ENCODE peak calls at places on chromosomes 11 and 22, in ten cellular contexts. One of them, this sample, is unnamed.

GRCh38 chr11:96614846-96615245 is 225.0 kb downstream of the JRKL start:
- DNase-seq in caudate nucleus: no peak
- DNase-seq in gastrocnemius medialis: no peak
- DNase-seq in GM23248: no peak
- DNase-seq in ovary: no peak
- DNase-seq in GM23338: no peak
- DNase-seq in Peyer's patch: no peak
- DNase-seq in esophagus squamous epithelium: no peak
- DNase-seq in heart left ventricle: no peak
- DNase-seq in H9: no peak
- DNase-seq in this sample: no peak

GRCh38 chr22:27314276-27314807 is 487.2 kb downstream of the MN1 start:
- DNase-seq in caudate nucleus: no peak
- DNase-seq in gastrocnemius medialis: no peak
- DNase-seq in GM23248: no peak
- DNase-seq in ovary: no peak
- DNase-seq in GM23338: no peak
- DNase-seq in Peyer's patch: no peak
- DNase-seq in esophagus squamous epithelium: no peak
- DNase-seq in heart left ventricle: no peak
- DNase-seq in H9: no peak
- DNase-seq in this sample: no peak

GRCh38 chr22:39237276-39238123 is 7.3 kb downstream of the PDGFB start:
- DNase-seq in caudate nucleus: no peak
- DNase-seq in gastrocnemius medialis: peak
- DNase-seq in GM23248: no peak
- DNase-seq in ovary: no peak
- DNase-seq in GM23338: no peak
- DNase-seq in Peyer's patch: no peak
- DNase-seq in esophagus squamous epithelium: no peak
- DNase-seq in heart left ventricle: peak
- DNase-seq in H9: no peak
- DNase-seq in this sample: no peak

GRCh38 chr22:27474711-27475547 is 326.6 kb downstream of the MN1 start:
- DNase-seq in caudate nucleus: no peak
- DNase-seq in gastrocnemius medialis: no peak
- DNase-seq in GM23248: peak
- DNase-seq in ovary: peak
- DNase-seq in GM23338: peak
- DNase-seq in Peyer's patch: no peak
- DNase-seq in esophagus squamous epithelium: no peak
- DNase-seq in heart left ventricle: no peak
- DNase-seq in H9: peak
- DNase-seq in this sample: no peak

GRCh38 chr22:48708558-48709245 is 1119.0 kb downstream of the BRD1 start:
- DNase-seq in caudate nucleus: no peak
- DNase-seq in gastrocnemius medialis: no peak
- DNase-seq in GM23248: no peak
- DNase-seq in ovary: no peak
- DNase-seq in GM23338: no peak
- DNase-seq in Peyer's patch: no peak
- DNase-seq in esophagus squamous epithelium: no peak
- DNase-seq in heart left ventricle: no peak
- DNase-seq in H9: no peak
- DNase-seq in this sample: no peak

GRCh38 chr11:59144579-59145345 is 2.1 kb downstream of the FAM111A start:
- DNase-seq in caudate nucleus: peak
- DNase-seq in gastrocnemius medialis: peak
- DNase-seq in GM23248: peak
- DNase-seq in ovary: peak
- DNase-seq in GM23338: peak
- DNase-seq in Peyer's patch: peak
- DNase-seq in esophagus squamous epithelium: no peak
- DNase-seq in heart left ventricle: peak
- DNase-seq in H9: peak
- DNase-seq in this sample: no peak

GRCh38 chr22:41290262-41291221 is 4.6 kb upstream of the RANGAP1 start:
- DNase-seq in caudate nucleus: no peak
- DNase-seq in gastrocnemius medialis: no peak
- DNase-seq in GM23248: peak
- DNase-seq in ovary: no peak
- DNase-seq in GM23338: peak
- DNase-seq in Peyer's patch: no peak
- DNase-seq in esophagus squamous epithelium: no peak
- DNase-seq in heart left ventricle: no peak
- DNase-seq in H9: peak
- DNase-seq in this sample: no peak

GRCh38 chr11:9313648-9314290 is 624 bp downstream of the TMEM41B start:
- DNase-seq in caudate nucleus: no peak
- DNase-seq in gastrocnemius medialis: no peak
- DNase-seq in GM23248: peak
- DNase-seq in ovary: no peak
- DNase-seq in GM23338: peak
- DNase-seq in Peyer's patch: peak
- DNase-seq in esophagus squamous epithelium: no peak
- DNase-seq in heart left ventricle: no peak
- DNase-seq in H9: no peak
- DNase-seq in this sample: no peak

GRCh38 chr11:32562839-32563599 is 20.6 kb upstream of the EIF3M start:
- DNase-seq in caudate nucleus: no peak
- DNase-seq in gastrocnemius medialis: no peak
- DNase-seq in GM23248: no peak
- DNase-seq in ovary: no peak
- DNase-seq in GM23338: no peak
- DNase-seq in Peyer's patch: no peak
- DNase-seq in esophagus squamous epithelium: no peak
- DNase-seq in heart left ventricle: no peak
- DNase-seq in H9: no peak
- DNase-seq in this sample: no peak

GRCh38 chr22:26502688-26503561 is 9.3 kb downstream of the TFIP11 start:
- DNase-seq in caudate nucleus: no peak
- DNase-seq in gastrocnemius medialis: peak
- DNase-seq in GM23248: peak
- DNase-seq in ovary: no peak
- DNase-seq in GM23338: peak
- DNase-seq in Peyer's patch: peak
- DNase-seq in esophagus squamous epithelium: no peak
- DNase-seq in heart left ventricle: peak
- DNase-seq in H9: peak
- DNase-seq in this sample: no peak

GRCh38 chr11:119754199-119754598 is 25.2 kb upstream of the NECTIN1 start:
- DNase-seq in caudate nucleus: no peak
- DNase-seq in gastrocnemius medialis: no peak
- DNase-seq in GM23248: peak
- DNase-seq in ovary: no peak
- DNase-seq in GM23338: no peak
- DNase-seq in Peyer's patch: no peak
- DNase-seq in esophagus squamous epithelium: no peak
- DNase-seq in heart left ventricle: no peak
- DNase-seq in H9: no peak
- DNase-seq in this sample: no peak

GRCh38 chr11:119757378-119757777 is 28.4 kb upstream of the NECTIN1 start:
- DNase-seq in caudate nucleus: no peak
- DNase-seq in gastrocnemius medialis: no peak
- DNase-seq in GM23248: no peak
- DNase-seq in ovary: no peak
- DNase-seq in GM23338: no peak
- DNase-seq in Peyer's patch: no peak
- DNase-seq in esophagus squamous epithelium: no peak
- DNase-seq in heart left ventricle: no peak
- DNase-seq in H9: no peak
- DNase-seq in this sample: no peak

GRCh38 chr11:119754656-119755350 is 25.8 kb upstream of the NECTIN1 start:
- DNase-seq in caudate nucleus: no peak
- DNase-seq in gastrocnemius medialis: no peak
- DNase-seq in GM23248: no peak
- DNase-seq in ovary: no peak
- DNase-seq in GM23338: no peak
- DNase-seq in Peyer's patch: no peak
- DNase-seq in esophagus squamous epithelium: no peak
- DNase-seq in heart left ventricle: no peak
- DNase-seq in H9: no peak
- DNase-seq in this sample: no peak

GRCh38 chr11:119755351-119756071 is 26.5 kb upstream of the NECTIN1 start:
- DNase-seq in caudate nucleus: no peak
- DNase-seq in gastrocnemius medialis: no peak
- DNase-seq in GM23248: no peak
- DNase-seq in ovary: no peak
- DNase-seq in GM23338: no peak
- DNase-seq in Peyer's patch: no peak
- DNase-seq in esophagus squamous epithelium: no peak
- DNase-seq in heart left ventricle: no peak
- DNase-seq in H9: no peak
- DNase-seq in this sample: no peak

DNA sequence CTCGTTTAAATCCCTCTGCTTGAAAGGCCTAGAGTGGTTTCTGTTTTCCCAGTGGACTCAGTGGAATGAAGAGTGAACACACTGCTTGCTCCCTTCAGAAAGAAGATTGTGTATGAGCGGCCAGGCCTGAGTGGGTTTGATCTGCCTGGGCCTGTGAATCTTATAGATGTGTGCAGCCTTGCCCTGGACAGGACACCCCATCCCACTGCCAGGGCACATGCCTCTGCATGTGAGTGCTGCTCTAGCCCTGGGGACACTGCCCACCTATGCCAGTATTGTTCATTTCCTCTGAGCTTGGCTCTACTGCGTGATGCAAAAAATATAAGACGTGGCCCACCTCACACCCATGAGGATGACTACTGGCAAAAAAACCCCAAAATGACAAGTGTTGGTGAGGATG is 27.2 kb upstream of the NECTIN1 start:
- DNase-seq in caudate nucleus: no peak
- DNase-seq in gastrocnemius medialis: no peak
- DNase-seq in GM23248: no peak
- DNase-seq in ovary: no peak
- DNase-seq in GM23338: no peak
- DNase-seq in Peyer's patch: no peak
- DNase-seq in esophagus squamous epithelium: no peak
- DNase-seq in heart left ventricle: no peak
- DNase-seq in H9: no peak
- DNase-seq in this sample: no peak
- H3K27ac ChIP-seq in caudate nucleus: no peak
- H3K27ac ChIP-seq in gastrocnemius medialis: no peak
- H3K27ac ChIP-seq in GM23248: no peak
- H3K27ac ChIP-seq in ovary: no peak
- H3K27ac ChIP-seq in GM23338: no peak
- H3K27ac ChIP-seq in Peyer's patch: no peak
- H3K27ac ChIP-seq in esophagus squamous epithelium: no peak
- H3K27ac ChIP-seq in heart left ventricle: no peak
- H3K27ac ChIP-seq in H9: no peak
- H3K27ac ChIP-seq in this sample: no peak

DNA sequence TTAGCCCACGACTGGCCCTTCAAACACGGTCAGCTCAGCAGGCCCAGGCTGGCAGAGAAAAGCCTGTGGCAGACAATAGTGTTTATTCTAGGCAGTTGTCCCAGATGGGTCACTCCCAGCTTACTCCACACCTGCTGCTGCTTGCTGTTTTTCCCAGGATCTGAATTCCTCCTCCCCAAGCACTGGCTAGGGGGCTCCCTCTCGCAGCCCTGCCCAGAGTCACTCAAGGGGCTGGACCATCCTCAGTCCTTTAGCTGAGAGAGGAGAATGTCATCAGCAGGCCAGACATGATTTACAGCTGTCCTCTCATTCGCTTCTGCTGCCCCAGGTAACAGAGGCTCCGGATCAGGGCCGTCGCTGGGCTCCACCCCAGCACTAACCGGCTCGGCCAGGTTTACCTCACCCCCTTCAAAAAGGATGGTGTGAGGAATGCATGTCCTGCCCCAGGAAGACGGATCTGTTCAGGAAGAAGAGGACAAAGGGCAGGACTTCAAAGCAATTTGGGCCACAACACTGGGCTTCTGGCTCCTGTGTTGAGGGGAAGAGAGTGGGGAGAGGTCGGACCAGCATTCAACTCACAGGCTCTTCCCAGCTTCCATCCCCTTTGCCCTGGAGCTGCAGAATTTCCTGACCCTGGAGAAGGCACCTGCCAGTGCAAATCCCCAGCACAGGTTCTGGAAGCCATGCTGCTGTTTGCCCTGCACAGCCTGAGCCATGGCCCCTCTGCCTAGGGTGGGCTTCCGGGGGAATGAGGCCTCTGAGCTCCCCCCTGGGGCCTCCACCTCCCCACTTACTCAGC is 59.7 kb upstream of the BARX2 start:
- DNase-seq in caudate nucleus: no peak
- DNase-seq in gastrocnemius medialis: no peak
- DNase-seq in GM23248: no peak
- DNase-seq in ovary: no peak
- DNase-seq in GM23338: peak
- DNase-seq in Peyer's patch: peak
- DNase-seq in esophagus squamous epithelium: no peak
- DNase-seq in heart left ventricle: no peak
- DNase-seq in H9: peak
- DNase-seq in this sample: no peak
- H3K27ac ChIP-seq in caudate nucleus: no peak
- H3K27ac ChIP-seq in gastrocnemius medialis: no peak
- H3K27ac ChIP-seq in GM23248: no peak
- H3K27ac ChIP-seq in ovary: no peak
- H3K27ac ChIP-seq in GM23338: no peak
- H3K27ac ChIP-seq in Peyer's patch: peak
- H3K27ac ChIP-seq in esophagus squamous epithelium: peak
- H3K27ac ChIP-seq in heart left ventricle: no peak
- H3K27ac ChIP-seq in H9: no peak
- H3K27ac ChIP-seq in this sample: no peak

GRCh38 chr22:23895599-23896144 is 1.5 kb downstream of the MIF start:
- DNase-seq in caudate nucleus: no peak
- DNase-seq in gastrocnemius medialis: no peak
- DNase-seq in GM23248: no peak
- DNase-seq in ovary: no peak
- DNase-seq in GM23338: no peak
- DNase-seq in Peyer's patch: no peak
- DNase-seq in esophagus squamous epithelium: no peak
- DNase-seq in heart left ventricle: no peak
- DNase-seq in H9: no peak
- DNase-seq in this sample: no peak
- H3K27ac ChIP-seq in caudate nucleus: peak
- H3K27ac ChIP-seq in gastrocnemius medialis: no peak
- H3K27ac ChIP-seq in GM23248: no peak
- H3K27ac ChIP-seq in ovary: peak
- H3K27ac ChIP-seq in GM23338: peak
- H3K27ac ChIP-seq in Peyer's patch: peak
- H3K27ac ChIP-seq in esophagus squamous epithelium: peak
- H3K27ac ChIP-seq in heart left ventricle: no peak
- H3K27ac ChIP-seq in H9: no peak
- H3K27ac ChIP-seq in this sample: peak

DNA sequence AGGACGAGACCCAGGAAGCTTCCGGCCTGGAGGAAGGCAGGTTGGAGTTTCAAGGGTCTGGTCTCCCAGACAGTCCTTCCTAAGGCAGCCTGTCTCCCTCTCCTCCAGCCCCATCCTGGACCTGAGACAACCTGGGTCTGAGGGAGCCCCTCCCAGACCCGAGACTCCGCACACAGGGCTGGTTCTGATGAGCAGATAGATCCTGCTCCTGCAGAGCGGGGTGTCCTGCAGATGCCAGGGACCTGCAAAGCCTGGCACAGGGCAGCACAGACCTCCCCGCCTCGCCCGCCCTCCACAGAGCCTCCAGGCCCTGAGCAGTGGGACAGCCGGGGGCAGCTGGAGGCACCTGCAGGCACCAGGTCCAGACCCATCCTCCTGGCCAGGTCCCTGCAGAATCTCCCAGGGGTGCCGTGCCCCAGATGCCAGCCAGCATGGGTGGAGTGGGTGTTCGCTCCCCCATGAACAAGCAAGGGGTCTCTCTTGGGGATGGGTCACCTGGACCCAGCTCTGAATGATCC is 7.8 kb downstream of the PIM3 start:
- DNase-seq in caudate nucleus: no peak
- DNase-seq in gastrocnemius medialis: peak
- DNase-seq in GM23248: no peak
- DNase-seq in ovary: peak
- DNase-seq in GM23338: no peak
- DNase-seq in Peyer's patch: peak
- DNase-seq in esophagus squamous epithelium: no peak
- DNase-seq in heart left ventricle: peak
- DNase-seq in H9: peak
- DNase-seq in this sample: no peak
- H3K27ac ChIP-seq in caudate nucleus: peak
- H3K27ac ChIP-seq in gastrocnemius medialis: peak
- H3K27ac ChIP-seq in GM23248: no peak
- H3K27ac ChIP-seq in ovary: peak
- H3K27ac ChIP-seq in GM23338: no peak
- H3K27ac ChIP-seq in Peyer's patch: peak
- H3K27ac ChIP-seq in esophagus squamous epithelium: peak
- H3K27ac ChIP-seq in heart left ventricle: peak
- H3K27ac ChIP-seq in H9: no peak
- H3K27ac ChIP-seq in this sample: peak